ENCODE peak calls at places on chromosomes 4 and X, in four cellular contexts. One of them, this sample, is unnamed. For H3K27me3, the result is how much of the 10 kb centered on the place peaks cover.

GRCh38 chr4:53576676-53577372 is 14.5 kb downstream of the LNX1 start:
- DNase-seq in uterus: no peak
- DNase-seq in right atrium auricular region: no peak
- DNase-seq in mammary epithelial cell: no peak
- DNase-seq in this sample: no peak

GRCh38 chr4:114770624-114771023 is 172.0 kb downstream of the UGT8 start:
- DNase-seq in uterus: no peak
- DNase-seq in right atrium auricular region: no peak
- DNase-seq in mammary epithelial cell: no peak
- DNase-seq in this sample: no peak

GRCh38 chr4:85491527-85491926 is 16.6 kb downstream of the ARHGAP24 start:
- DNase-seq in uterus: no peak
- DNase-seq in right atrium auricular region: no peak
- DNase-seq in mammary epithelial cell: no peak
- DNase-seq in this sample: no peak

GRCh38 chrX:154046262-154046771 is 26.6 kb upstream of the IRAK1 start:
- DNase-seq in uterus: peak
- DNase-seq in mammary epithelial cell: no peak
- DNase-seq in right atrium auricular region: peak
- DNase-seq in this sample: peak

GRCh38 chrX:54029543-54030143 is 14.6 kb downstream of the PHF8 start:
- DNase-seq in right atrium auricular region: no peak
- DNase-seq in uterus: no peak
- DNase-seq in mammary epithelial cell: peak
- DNase-seq in this sample: no peak

GRCh38 chrX:9134341-9134740 is 100.4 kb upstream of the FAM9B start:
- DNase-seq in right atrium auricular region: no peak
- DNase-seq in mammary epithelial cell: no peak
- DNase-seq in uterus: peak
- DNase-seq in this sample: no peak

GRCh38 chrX:28851871-28852270 is 264.6 kb downstream of the IL1RAPL1 start:
- DNase-seq in right atrium auricular region: no peak
- DNase-seq in uterus: no peak
- DNase-seq in mammary epithelial cell: no peak
- DNase-seq in this sample: no peak

GRCh38 chr4:7420661-7421040 is 14.1 kb downstream of the PSAPL1 start:
- DNase-seq in right atrium auricular region: peak
- DNase-seq in uterus: peak
- DNase-seq in mammary epithelial cell: no peak
- DNase-seq in this sample: peak

GRCh38 chrX:39450578-39450977 is 647.2 kb downstream of the BCOR start:
- DNase-seq in right atrium auricular region: no peak
- DNase-seq in mammary epithelial cell: no peak
- DNase-seq in uterus: no peak
- DNase-seq in this sample: no peak

GRCh38 chr4:111066887-111067286 is 444.0 kb upstream of the PITX2 start:
- DNase-seq in uterus: no peak
- DNase-seq in mammary epithelial cell: peak
- DNase-seq in right atrium auricular region: no peak
- DNase-seq in this sample: no peak

GRCh38 chr4:77127837-77128621 is 29.0 kb upstream of the CCNG2 start:
- DNase-seq in right atrium auricular region: no peak
- DNase-seq in mammary epithelial cell: no peak
- DNase-seq in uterus: no peak
- DNase-seq in this sample: no peak

GRCh38 chr4:5051210-5051691 is at the start of gene STK32B:
- DNase-seq in mammary epithelial cell: peak
- DNase-seq in uterus: peak
- DNase-seq in right atrium auricular region: peak
- DNase-seq in this sample: peak

GRCh38 chrX:79325263-79325958 is 41.7 kb downstream of the ITM2A start:
- DNase-seq in uterus: no peak
- DNase-seq in right atrium auricular region: no peak
- DNase-seq in mammary epithelial cell: no peak
- DNase-seq in this sample: no peak

GRCh38 chr4:170089274-170089742 is 448 bp downstream of the AADAT start:
- DNase-seq in right atrium auricular region: no peak
- DNase-seq in uterus: no peak
- DNase-seq in mammary epithelial cell: peak
- DNase-seq in this sample: no peak

GRCh38 chr4:121712001-121712655 is 15.3 kb upstream of the ANXA5 start:
- DNase-seq in mammary epithelial cell: peak
- DNase-seq in right atrium auricular region: no peak
- DNase-seq in uterus: no peak
- DNase-seq in this sample: no peak

GRCh38 chr4:109383823-109384222 is 49.8 kb upstream of the SEC24B start:
- DNase-seq in mammary epithelial cell: no peak
- DNase-seq in uterus: no peak
- DNase-seq in right atrium auricular region: no peak
- DNase-seq in this sample: no peak

GRCh38 chrX:50125480-50125879 is 75.3 kb downstream of the AKAP4 start:
- DNase-seq in uterus: no peak
- DNase-seq in right atrium auricular region: no peak
- DNase-seq in mammary epithelial cell: no peak
- DNase-seq in this sample: no peak

GRCh38 chr4:173167793-173168395 is 717 bp upstream of the GALNT7 start:
- DNase-seq in uterus: no peak
- DNase-seq in right atrium auricular region: no peak
- DNase-seq in mammary epithelial cell: no peak
- DNase-seq in this sample: no peak

GRCh38 chr4:109658871-109659410 is 44.3 kb downstream of the CASP6 start:
- DNase-seq in uterus: no peak
- DNase-seq in right atrium auricular region: no peak
- DNase-seq in mammary epithelial cell: no peak
- DNase-seq in this sample: no peak

GRCh38 chr4:150418757-150419410 is 163.1 kb upstream of the MAB21L2 start:
- DNase-seq in right atrium auricular region: no peak
- DNase-seq in mammary epithelial cell: no peak
- DNase-seq in uterus: no peak
- DNase-seq in this sample: no peak

GRCh38 chr4:126023946-126024345 is 709.2 kb downstream of the FAT4 start:
- DNase-seq in mammary epithelial cell: no peak
- DNase-seq in uterus: no peak
- DNase-seq in right atrium auricular region: no peak
- DNase-seq in this sample: no peak

GRCh38 chr4:19293080-19293479 is 958.6 kb upstream of the SLIT2 start:
- DNase-seq in right atrium auricular region: no peak
- DNase-seq in uterus: no peak
- DNase-seq in mammary epithelial cell: no peak
- DNase-seq in this sample: no peak

GRCh38 chrX:70436380-70436779 is 8.3 kb upstream of the DLG3 start:
- DNase-seq in uterus: no peak
- DNase-seq in right atrium auricular region: no peak
- DNase-seq in mammary epithelial cell: no peak
- DNase-seq in this sample: no peak

GRCh38 chr4:98522603-98523395 is 135.6 kb downstream of the TSPAN5 start:
- DNase-seq in mammary epithelial cell: peak
- DNase-seq in uterus: no peak
- DNase-seq in right atrium auricular region: no peak
- DNase-seq in this sample: no peak

GRCh38 chrX:40120838-40121580 is 23.3 kb upstream of the BCOR start:
- DNase-seq in mammary epithelial cell: no peak
- DNase-seq in uterus: no peak
- DNase-seq in right atrium auricular region: no peak
- DNase-seq in this sample: no peak

GRCh38 chrX:55742649-55743048 is 25.1 kb downstream of the RRAGB start:
- DNase-seq in uterus: no peak
- DNase-seq in mammary epithelial cell: peak
- DNase-seq in right atrium auricular region: no peak
- DNase-seq in this sample: no peak

GRCh38 chr4:56977321-56978012 is at the start of gene NOA1:
- DNase-seq in right atrium auricular region: peak
- DNase-seq in uterus: peak
- DNase-seq in mammary epithelial cell: peak
- DNase-seq in this sample: peak
- H3K27ac ChIP-seq in right atrium auricular region: peak
- H3K27ac ChIP-seq in uterus: peak
- H3K27ac ChIP-seq in mammary epithelial cell: peak
- H3K27ac ChIP-seq in this sample: peak

DNA sequence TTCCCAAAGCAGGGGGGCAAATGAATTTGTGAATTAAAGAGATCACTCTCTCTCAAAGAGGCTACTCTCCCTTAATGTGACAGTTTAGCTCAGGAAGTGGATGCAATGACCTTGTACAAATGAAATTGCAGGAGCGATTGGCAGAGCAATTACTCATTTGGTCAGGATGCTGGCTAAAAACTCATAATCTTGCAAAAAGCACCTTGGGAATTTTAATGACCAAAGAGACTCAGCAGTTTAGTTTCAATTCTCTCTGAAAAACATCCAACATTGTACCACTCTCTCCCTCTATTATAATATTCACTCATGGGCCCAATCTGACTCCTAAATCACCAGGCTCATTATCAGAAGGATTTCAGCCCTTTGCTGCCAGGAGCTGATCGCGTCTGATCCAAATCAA is 26.1 kb downstream of the PDGFC start:
- DNase-seq in mammary epithelial cell: peak
- DNase-seq in right atrium auricular region: no peak
- DNase-seq in uterus: no peak
- DNase-seq in this sample: no peak
- H3K4me3 ChIP-seq in mammary epithelial cell: no peak
- H3K4me3 ChIP-seq in right atrium auricular region: no peak
- H3K4me3 ChIP-seq in uterus: no peak
- H3K4me3 ChIP-seq in this sample: no peak

GRCh38 chrX:72306851-72307645 is 1.3 kb upstream of the CITED1 start:
- DNase-seq in right atrium auricular region: peak
- DNase-seq in uterus: peak
- DNase-seq in mammary epithelial cell: peak
- DNase-seq in this sample: peak

GRCh38 chrX:72307646-72308051 is 1.9 kb upstream of the CITED1 start:
- DNase-seq in uterus: no peak
- DNase-seq in right atrium auricular region: no peak
- DNase-seq in mammary epithelial cell: no peak
- DNase-seq in this sample: no peak

GRCh38 chrX:72304877-72305276 is 837 bp downstream of the CITED1 start:
- DNase-seq in right atrium auricular region: no peak
- DNase-seq in mammary epithelial cell: no peak
- DNase-seq in uterus: no peak
- DNase-seq in this sample: no peak

GRCh38 chrX:72305286-72306084 is at the start of gene CITED1:
- DNase-seq in right atrium auricular region: no peak
- DNase-seq in mammary epithelial cell: peak
- DNase-seq in uterus: no peak
- DNase-seq in this sample: no peak

DNA sequence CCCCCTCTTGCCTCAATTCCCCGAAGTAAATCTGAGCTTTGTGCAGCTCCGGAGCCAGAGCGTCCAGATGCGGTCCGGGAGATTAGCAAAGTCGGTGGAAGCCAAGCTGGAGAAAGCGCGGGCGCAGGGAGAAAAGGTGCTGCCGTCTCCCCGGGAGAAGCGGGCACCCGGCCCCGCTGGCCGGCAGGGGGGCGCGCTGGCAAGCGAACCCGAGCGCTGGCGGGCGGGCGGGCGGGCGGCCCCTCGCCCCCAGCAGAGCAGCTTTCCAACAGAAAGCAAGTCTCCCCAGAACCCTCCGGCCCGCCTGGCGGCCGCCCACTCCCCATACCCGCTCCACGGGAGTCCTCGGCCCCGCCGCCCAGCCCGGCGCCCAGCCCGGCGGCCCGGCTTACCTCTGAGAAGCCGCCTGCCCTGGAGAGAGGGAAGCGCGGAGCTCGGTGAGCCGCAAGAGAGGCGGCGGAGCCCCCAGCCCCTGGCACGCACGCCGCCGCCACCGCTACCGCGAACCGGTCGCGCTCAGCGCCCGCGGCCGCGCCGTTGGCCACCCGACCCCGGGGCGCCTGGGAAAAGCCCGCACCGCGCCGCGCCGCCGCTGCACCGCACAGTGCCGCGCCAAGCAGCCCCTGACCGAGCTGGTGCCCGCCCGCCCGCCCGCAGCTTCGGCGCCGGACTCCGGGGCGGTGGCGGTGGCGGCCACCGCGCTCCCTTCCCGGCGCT is 529 bp upstream of the CITED1 start:
- DNase-seq in right atrium auricular region: no peak
- DNase-seq in uterus: no peak
- DNase-seq in mammary epithelial cell: no peak
- DNase-seq in this sample: no peak
- H3K27me3 ChIP-seq in right atrium auricular region: under half
- H3K27me3 ChIP-seq in uterus: under half
- H3K27me3 ChIP-seq in mammary epithelial cell: half or more
- H3K27me3 ChIP-seq in this sample: under half

DNA sequence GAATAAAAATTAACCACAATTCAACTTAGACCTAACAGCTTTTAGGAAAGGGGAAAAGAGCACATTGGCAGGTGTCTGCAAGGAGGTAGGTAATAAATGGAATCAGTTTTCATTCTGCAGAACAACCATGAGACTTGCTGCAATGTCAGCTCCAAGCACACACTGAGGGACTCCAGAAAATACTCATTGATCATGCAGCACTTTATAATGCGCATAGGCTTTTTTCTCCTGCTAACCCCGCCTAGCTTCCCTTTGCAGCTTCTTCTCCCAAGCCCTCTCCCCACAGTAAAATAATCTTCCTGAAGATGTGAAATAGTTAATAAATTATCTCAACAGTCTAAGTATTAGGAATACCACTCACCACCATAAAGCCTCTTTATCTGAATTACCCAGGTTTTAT is 36.9 kb downstream of the ANKRD17 start:
- DNase-seq in right atrium auricular region: no peak
- DNase-seq in uterus: no peak
- DNase-seq in mammary epithelial cell: no peak
- DNase-seq in this sample: no peak
- H3K27ac ChIP-seq in right atrium auricular region: peak
- H3K27ac ChIP-seq in uterus: no peak
- H3K27ac ChIP-seq in mammary epithelial cell: peak
- H3K27ac ChIP-seq in this sample: peak

DNA sequence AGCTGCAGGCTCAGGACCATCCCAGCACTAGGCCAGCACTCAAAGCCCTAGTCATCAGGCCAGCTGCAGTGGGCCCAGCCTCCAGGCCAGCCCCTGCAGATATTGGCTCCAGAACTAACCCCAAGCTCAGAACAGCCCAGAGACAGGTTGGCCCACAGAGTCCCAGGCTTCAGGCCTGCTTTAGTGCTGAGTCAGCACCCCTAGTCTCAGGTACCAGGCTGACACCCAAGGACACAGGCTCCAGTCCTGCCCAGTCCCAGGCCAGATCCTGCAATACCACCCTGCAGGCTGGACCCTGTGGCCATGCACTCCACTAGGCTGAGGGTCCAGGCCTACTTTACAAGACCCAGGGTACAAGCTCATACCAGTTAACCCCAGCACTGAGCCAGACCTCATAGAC is 234.4 kb upstream of the GPRIN3 start:
- DNase-seq in right atrium auricular region: no peak
- DNase-seq in mammary epithelial cell: no peak
- DNase-seq in uterus: no peak
- DNase-seq in this sample: no peak
- H3K4me3 ChIP-seq in right atrium auricular region: no peak
- H3K4me3 ChIP-seq in mammary epithelial cell: no peak
- H3K4me3 ChIP-seq in uterus: no peak
- H3K4me3 ChIP-seq in this sample: no peak

DNA sequence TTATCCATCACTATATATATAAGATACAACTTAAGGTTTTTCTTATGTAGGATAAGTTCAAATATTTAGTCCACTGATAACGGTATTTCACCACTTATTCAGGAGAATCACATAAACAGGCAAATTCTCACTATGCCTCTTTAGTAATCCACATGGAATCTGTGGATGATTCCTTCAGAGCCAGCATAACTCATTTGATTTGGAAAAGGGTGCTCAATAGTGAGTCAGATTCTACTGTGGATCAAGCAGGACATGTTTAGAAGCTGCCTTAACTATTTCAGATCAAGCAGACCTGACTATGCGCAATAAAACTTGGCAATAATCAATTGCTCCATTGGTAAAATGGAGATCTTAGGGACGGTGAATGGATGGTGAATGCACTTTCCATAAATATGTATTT is 184.1 kb downstream of the CBR4 start:
- DNase-seq in uterus: no peak
- DNase-seq in right atrium auricular region: no peak
- DNase-seq in mammary epithelial cell: no peak
- DNase-seq in this sample: no peak
- H3K27me3 ChIP-seq in uterus: under half
- H3K27me3 ChIP-seq in right atrium auricular region: under half
- H3K27me3 ChIP-seq in mammary epithelial cell: under half
- H3K27me3 ChIP-seq in this sample: under half